ENCODE peak calls at places on chromosome 1, in seven cellular contexts. L, Z, P, A, S, T and B are unnamed samples.

GRCh38 chr1:175742790-175743459 is 470 bp downstream of the TNR start:
- DNase-seq in T (peak; percentile 43), Z (no peak), A (peak; percentile 59), S (peak; percentile 19), L (no peak), P (peak; percentile 26), B (peak; percentile 86)

GRCh38 chr1:165886193-165886592 is 58.8 kb downstream of the UCK2 start:
- DNase-seq in T (no peak), A (no peak), P (no peak), S (no peak), L (no peak), Z (no peak), B (no peak)

GRCh38 chr1:25813734-25814471 is 5.9 kb upstream of the MTFR1L start:
- DNase-seq in Z (no peak), P (no peak), A (no peak), L (no peak), T (no peak), S (no peak), B (no peak)

GRCh38 chr1:192575499-192576189 is at the start of gene RGS1:
- DNase-seq in P (no peak), A (no peak), L (no peak), S (no peak), T (no peak), Z (peak; percentile 97), B (no peak)

GRCh38 chr1:152167835-152168534 is 9.0 kb upstream of the RPTN start:
- DNase-seq in P (peak; percentile 14), A (no peak), Z (no peak), T (no peak), L (peak; percentile 78), S (no peak), B (no peak)

GRCh38 chr1:108592030-108592759 is 32.3 kb downstream of the EEIG2 start:
- DNase-seq in L (no peak), A (no peak), P (no peak), T (no peak), Z (no peak), S (no peak), B (no peak)

GRCh38 chr1:89068291-89068690 is 3.3 kb upstream of the GBP1 start:
- DNase-seq in L (no peak), T (no peak), P (no peak), S (no peak), Z (no peak), A (no peak), B (peak; percentile 38)

GRCh38 chr1:24155011-24155782 is 12.3 kb upstream of the IL22RA1 start:
- DNase-seq in A (peak; percentile 70), S (no peak), Z (peak; percentile 25), P (peak; percentile 30), T (peak; percentile 43), L (peak; percentile 19), B (no peak)

GRCh38 chr1:237012789-237013383 is 8.6 kb upstream of the MT1HL1 start:
- DNase-seq in T (peak; percentile 28), S (peak; percentile 67), A (no peak), P (peak; percentile 4), L (no peak), Z (no peak), B (no peak)

GRCh38 chr1:156909671-156910070 is 10.8 kb upstream of the LRRC71 start:
- DNase-seq in Z (no peak), T (no peak), P (no peak), S (no peak), L (no peak), A (no peak), B (no peak)

GRCh38 chr1:34122080-34122479 is 43.0 kb downstream of the CSMD2 start:
- DNase-seq in S (no peak), P (no peak), L (no peak), A (peak; percentile 24), Z (no peak), T (no peak), B (no peak)

GRCh38 chr1:153538315-153538821 is 2.4 kb downstream of the S100A5 start:
- DNase-seq in P (peak; percentile 50), A (peak; percentile 68), S (peak; percentile 84), Z (no peak), L (no peak), T (peak; percentile 79), B (no peak)

GRCh38 chr1:113146242-113147072 is 73.5 kb downstream of the LRIG2 start:
- DNase-seq in A (no peak), L (no peak), P (peak; percentile 87), S (peak; percentile 59), T (peak; percentile 78), Z (no peak), B (peak; percentile 28)

GRCh38 chr1:156970017-156970416 is 49.6 kb downstream of the LRRC71 start:
- DNase-seq in Z (no peak), L (no peak), S (peak; percentile 22), P (no peak), A (no peak), T (no peak), B (no peak)

GRCh38 chr1:1199961-1200875 is 6.2 kb downstream of the TNFRSF18 start:
- DNase-seq in S (no peak), Z (no peak), T (peak; percentile 56), L (no peak), P (no peak), A (peak; percentile 47), B (no peak)

GRCh38 chr1:16458801-16459200 is 18.3 kb downstream of the NECAP2 start:
- DNase-seq in A (no peak), L (no peak), P (no peak), T (no peak), Z (no peak), S (no peak), B (no peak)

GRCh38 chr1:16464917-16465625 is 24.5 kb downstream of the NECAP2 start:
- DNase-seq in T (no peak), S (no peak), Z (no peak), P (no peak), L (no peak), A (no peak), B (no peak)

GRCh38 chr1:16459503-16459902 is 19.0 kb downstream of the NECAP2 start:
- DNase-seq in T (no peak), A (no peak), P (no peak), S (no peak), L (no peak), Z (no peak), B (no peak)

GRCh38 chr1:16461681-16462080 is 21.2 kb downstream of the NECAP2 start:
- DNase-seq in P (no peak), T (no peak), A (no peak), S (no peak), L (no peak), Z (no peak), B (no peak)

GRCh38 chr1:16462773-16463330 is 22.3 kb downstream of the NECAP2 start:
- DNase-seq in S (no peak), T (no peak), P (no peak), L (no peak), A (no peak), Z (no peak), B (no peak)
- TF ChIP-seq JUND in S (no peak), T (no peak), P (no peak), L (no peak), A (no peak), Z (no peak), B (no peak)

DNA sequence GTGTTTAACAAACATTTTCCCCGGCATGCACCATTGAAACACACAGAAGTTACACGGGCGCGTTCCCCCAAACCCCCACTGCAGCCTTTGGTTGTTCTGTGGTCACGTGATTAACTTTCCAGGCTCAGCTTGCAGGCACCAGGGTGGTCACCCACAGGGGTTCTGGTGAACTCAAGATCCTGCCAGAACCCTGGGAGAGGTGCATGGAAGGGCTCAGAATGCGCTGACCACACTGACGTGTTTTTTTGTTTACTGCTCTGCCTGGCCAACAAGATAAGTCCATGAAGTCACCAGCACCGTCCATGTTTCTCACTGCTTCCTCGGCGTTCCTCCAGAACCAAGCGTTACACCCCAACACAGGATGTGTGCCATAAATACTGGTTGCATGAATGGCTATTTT is 229.5 kb upstream of the VAMP3 start:
- DNase-seq in P (no peak), Z (no peak), L (no peak), A (no peak), T (no peak), S (peak; percentile 23), B (no peak)
- TF ChIP-seq JUND in P (no peak), Z (no peak), L (no peak), A (no peak), T (no peak), S (no peak), B (no peak)

DNA sequence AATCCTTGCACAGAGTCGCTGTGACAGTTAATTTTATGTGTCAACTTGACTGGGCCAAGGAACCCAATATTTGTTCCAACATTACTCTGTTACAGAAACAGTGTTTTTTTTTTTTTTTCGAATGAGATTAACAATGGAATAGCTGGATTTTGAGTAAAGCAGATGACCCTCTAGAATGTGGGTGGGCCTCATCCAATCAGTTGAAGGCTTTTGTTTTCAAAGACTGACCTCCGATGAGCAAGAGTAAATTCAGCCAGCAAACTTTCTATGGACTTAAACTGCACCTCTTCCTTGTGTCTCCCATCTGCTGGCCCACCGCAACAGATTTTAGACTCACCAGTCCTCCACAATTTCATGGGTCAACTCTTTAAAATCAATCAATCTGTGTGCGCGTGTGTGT is 17.0 kb downstream of the CRYZ start:
- DNase-seq in P (no peak), S (no peak), L (no peak), T (no peak), Z (no peak), A (no peak), B (no peak)
- TF ChIP-seq JUND in P (no peak), S (no peak), L (no peak), T (no peak), Z (no peak), A (no peak), B (no peak)

DNA sequence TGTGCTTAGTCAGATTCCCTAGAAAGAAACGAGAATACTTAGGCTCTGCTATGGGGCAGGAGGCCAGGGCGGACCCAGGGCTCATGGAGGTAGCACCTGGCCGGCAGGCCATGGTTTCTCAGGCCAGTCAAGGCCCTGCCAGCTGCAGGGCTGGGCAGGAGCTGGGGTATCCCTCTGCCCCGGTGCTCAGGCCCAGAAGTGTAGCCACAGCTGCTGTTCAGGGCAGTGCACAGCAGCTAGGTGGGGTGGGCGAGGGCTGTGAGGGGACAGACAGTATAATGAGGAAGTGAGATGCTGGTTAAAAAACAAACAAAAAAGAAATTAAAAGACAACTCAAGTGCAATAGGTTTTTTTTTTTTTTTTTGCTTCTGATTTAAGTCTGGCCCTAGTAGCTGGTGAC is 34.0 kb upstream of the EDN2 start:
- DNase-seq in T (no peak), S (no peak), A (no peak), L (no peak), P (no peak), Z (no peak), B (no peak)
- TF ChIP-seq JUND in T (no peak), S (no peak), A (no peak), L (no peak), P (no peak), Z (no peak), B (no peak)

DNA sequence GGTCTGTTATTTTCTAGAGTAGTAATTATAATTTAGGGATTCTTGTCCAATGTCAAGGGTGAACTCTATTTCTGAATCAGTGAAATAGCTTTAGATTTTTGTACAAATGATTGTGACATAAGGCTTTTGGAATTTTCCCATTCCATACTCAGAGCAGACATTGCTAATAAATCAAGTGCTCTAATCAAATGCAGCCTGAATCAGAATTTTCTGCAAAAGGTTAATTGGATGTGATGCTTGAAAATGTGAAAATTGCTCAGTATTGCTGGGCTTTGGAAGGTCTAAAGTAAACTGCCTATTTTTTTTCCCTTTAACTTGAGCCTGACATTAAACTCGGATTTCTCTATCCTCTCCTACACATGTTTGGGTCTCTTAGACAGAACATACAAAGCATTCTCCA is 23.2 kb downstream of the SGIP1 start:
- DNase-seq in P (no peak), T (no peak), L (no peak), S (no peak), Z (no peak), A (no peak), B (no peak)
- TF ChIP-seq JUND in P (no peak), T (peak; percentile 79), L (no peak), S (no peak), Z (no peak), A (no peak), B (no peak)